ENCODE peak calls at places on chromosomes 3 and 15, in eight cellular contexts. X is brain microvascular endothelial cell; I is heart left ventricle; H is ovary; B is breast epithelium; R is psoas muscle; T is CD4-positive, alpha-beta T cell; Y is iPS DF 6.9. S is an unnamed sample.

GRCh38 chr3:141057951-141058800 is 7.0 kb downstream of the SPSB4 start:
- DNase-seq in T (no peak), R (no peak), H (no peak), X (no peak), B (no peak), Y (no peak), I (no peak), S (no peak)

GRCh38 chr3:468172-468571 is 271.6 kb downstream of the CHL1 start:
- DNase-seq in R (no peak), T (no peak), X (no peak), B (no peak), I (no peak), Y (no peak), H (no peak), S (no peak)

GRCh38 chr3:10335871-10336622 is 15.1 kb upstream of the SEC13 start:
- DNase-seq in B (no peak), X (no peak), H (no peak), T (no peak), I (no peak), Y (no peak), R (no peak), S (no peak)

GRCh38 chr15:75193272-75193671 is 8.4 kb upstream of the C15orf39 start:
- DNase-seq in H (no peak), I (no peak), R (no peak), X (no peak), Y (no peak), B (no peak), T (no peak), S (no peak)

GRCh38 chr3:81910244-81910852 is 148.9 kb upstream of the GBE1 start:
- DNase-seq in R (no peak), B (no peak), I (peak), T (no peak), H (no peak), X (peak), Y (no peak), S (no peak)

GRCh38 chr15:62112616-62113593 is 46.1 kb downstream of the C2CD4A start:
- DNase-seq in X (peak), Y (no peak), I (no peak), B (peak), R (no peak), T (no peak), H (no peak), S (no peak)

GRCh38 chr3:156150434-156151066 is 30.2 kb downstream of the KCNAB1 start:
- DNase-seq in X (peak), R (no peak), H (peak), Y (no peak), I (peak), B (no peak), T (peak), S (no peak)

GRCh38 chr3:178385280-178385952 is 150.8 kb upstream of the KCNMB2 start:
- DNase-seq in X (peak), I (no peak), B (no peak), R (no peak), Y (peak), T (no peak), H (peak), S (peak)

DNA sequence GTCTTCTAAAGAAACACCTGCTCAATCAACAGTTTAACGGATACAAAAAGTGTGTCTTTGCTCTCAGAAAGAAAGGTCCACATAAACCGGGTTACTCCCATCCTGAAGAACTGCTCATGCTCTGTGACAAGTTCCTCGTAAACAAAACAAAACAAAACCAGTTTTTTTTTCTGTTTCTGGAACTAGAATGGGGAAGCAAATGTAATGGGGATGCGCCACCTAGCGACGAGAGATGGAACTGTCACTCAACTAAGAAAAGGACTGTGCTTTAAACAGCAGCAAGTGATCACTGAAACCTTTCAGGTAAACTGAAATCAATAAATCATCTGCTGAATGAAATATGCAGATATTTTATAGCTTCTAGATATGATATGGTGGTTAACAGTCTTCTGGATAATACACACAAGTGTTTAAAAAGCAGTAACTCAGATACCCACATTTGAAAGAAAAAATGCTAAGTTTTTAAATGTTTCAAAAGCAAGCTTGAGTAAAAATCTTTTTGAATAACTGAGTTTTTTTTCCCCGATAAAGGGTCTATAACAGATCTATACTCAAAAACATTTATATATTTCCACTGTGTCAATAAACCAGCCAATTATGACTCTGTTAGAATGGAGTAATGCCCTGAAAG is 10.9 kb downstream of the TM2D3 start:
- DNase-seq in I (peak), R (peak), H (peak), B (peak), X (peak), Y (peak), T (peak), S (peak)
- H3K27ac ChIP-seq in I (peak), R (peak), H (no peak), B (peak), X (no peak), Y (no peak), T (peak), S (no peak)

DNA sequence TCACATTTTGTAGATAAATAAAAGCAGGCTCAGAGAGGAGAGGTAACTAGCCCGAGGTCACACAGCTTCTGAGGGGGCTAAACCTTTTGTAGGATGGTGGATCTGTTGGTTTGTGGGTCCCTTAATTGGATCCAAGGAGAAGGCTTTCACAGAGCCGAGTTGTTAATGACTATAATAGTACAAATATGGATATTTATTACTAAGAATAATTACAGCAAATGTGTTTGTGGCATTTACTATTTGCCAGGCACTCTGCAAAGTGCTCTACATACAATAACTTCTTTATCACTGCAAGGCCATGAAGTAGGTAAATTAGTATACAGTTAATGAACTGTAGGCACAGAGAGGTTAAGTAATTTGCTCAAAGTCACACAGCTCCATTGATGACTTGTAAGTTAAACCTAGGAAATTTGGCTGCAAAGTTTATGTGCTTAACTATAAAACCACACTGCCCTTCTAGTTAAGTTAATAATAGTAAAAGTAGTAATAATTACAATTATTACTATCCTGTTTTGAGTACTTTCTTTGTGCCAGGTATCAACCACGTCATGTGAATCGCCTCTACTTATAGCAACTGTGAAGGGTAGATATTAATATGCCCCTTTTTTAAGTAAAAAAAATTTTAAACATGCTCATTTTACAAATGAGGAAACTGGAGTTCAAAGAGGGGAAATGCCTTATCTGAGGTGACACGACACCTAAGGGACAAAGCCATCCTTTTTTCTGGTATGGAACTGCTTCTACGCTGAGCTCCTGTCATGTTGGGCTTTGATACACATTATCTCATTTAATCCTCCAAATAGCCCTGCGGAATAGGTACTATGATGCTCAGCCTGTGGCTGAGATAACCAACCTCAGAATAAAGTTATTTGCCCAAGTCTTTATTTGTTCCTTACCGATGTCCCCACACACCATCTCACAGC is 8.4 kb downstream of the BHLHE40 start:
- DNase-seq in T (no peak), H (no peak), Y (no peak), R (no peak), I (no peak), X (no peak), B (no peak), S (no peak)
- H3K27ac ChIP-seq in T (no peak), H (peak), Y (no peak), R (peak), I (peak), X (peak), B (peak), S (peak)

GRCh38 chr3:183541235-183541655 is 14.3 kb downstream of the KLHL6 start:
- DNase-seq in R (no peak), B (no peak), Y (no peak), T (no peak), X (no peak), H (no peak), I (no peak), S (no peak)

GRCh38 chr3:183540501-183541234 is 14.8 kb downstream of the KLHL6 start:
- DNase-seq in Y (no peak), R (no peak), H (no peak), X (no peak), T (no peak), B (no peak), I (no peak), S (no peak)

GRCh38 chr3:183539821-183540220 is 15.7 kb downstream of the KLHL6 start:
- DNase-seq in X (no peak), T (no peak), H (no peak), B (no peak), I (no peak), Y (no peak), R (no peak), S (no peak)

GRCh38 chr3:183542355-183542754 is 13.2 kb downstream of the KLHL6 start:
- DNase-seq in B (no peak), I (no peak), T (no peak), H (no peak), Y (no peak), X (no peak), R (no peak), S (no peak)

DNA sequence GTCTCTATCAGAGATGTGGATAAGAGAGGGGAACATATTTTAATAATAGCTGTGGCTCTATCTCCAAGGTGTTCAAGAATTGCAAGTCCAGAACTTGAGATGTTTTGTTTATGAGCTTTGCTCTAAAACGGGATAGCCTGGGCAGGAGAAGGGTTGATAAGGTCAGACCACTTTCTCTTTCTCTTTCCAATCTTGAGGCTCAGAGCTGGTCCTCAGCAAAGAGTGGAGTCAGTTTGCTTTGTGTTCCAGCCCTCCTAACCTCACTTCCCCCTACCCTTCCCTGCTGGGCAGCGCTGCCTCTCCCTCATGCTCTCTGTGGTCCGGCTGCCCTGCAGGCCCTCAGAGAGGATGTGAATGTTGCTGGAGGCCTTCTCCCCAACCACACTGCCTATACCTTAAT is 13.8 kb downstream of the KLHL6 start:
- DNase-seq in H (no peak), B (no peak), R (no peak), Y (no peak), T (no peak), I (no peak), X (no peak), S (no peak)
- H3K27ac ChIP-seq in H (no peak), B (no peak), R (no peak), Y (no peak), T (no peak), I (peak), X (no peak), S (no peak)

DNA sequence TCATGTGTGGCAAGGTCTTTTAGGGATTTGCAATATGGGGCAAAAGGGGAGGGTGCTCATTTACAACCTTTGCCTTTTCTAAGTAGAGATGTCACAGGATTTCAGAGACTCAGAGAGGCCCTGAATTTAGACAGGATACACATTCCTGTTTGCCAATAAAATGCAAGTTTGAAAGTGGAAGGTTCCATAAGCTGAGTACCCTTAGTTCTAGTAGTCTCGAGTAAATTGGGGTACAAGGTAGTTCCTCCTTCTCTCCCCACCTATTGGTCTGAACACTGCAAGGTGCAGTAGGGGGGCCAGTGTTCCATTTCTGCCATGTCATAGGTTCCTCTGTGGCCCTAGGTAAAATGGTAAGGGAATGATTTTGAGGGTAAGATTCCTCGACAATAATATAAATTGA is 5.8 kb downstream of the SOX2 start:
- DNase-seq in Y (no peak), I (no peak), B (no peak), T (no peak), X (no peak), R (no peak), H (no peak), S (no peak)
- H3K27ac ChIP-seq in Y (no peak), I (no peak), B (no peak), T (no peak), X (no peak), R (no peak), H (no peak), S (no peak)

DNA sequence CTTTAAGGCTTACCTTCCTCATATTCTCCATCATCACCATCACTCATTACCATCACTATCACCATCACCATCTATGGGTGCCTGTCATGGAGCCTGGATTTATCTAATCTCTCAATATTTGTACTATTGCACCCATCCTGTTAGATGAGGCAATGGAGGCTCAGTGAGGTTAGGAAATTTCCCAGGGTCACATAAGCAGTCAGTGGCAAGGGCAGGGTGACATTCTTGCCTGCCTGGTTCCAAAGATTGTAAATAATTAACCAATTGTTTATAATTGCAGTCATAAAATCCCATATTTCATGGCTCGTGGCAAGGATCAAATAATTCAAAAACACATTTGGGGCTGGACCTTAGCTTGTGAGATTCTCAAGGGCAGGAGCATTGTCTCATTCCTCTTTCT is 55.2 kb downstream of the MGLL start:
- DNase-seq in X (no peak), Y (no peak), T (no peak), R (no peak), I (no peak), B (no peak), H (no peak), S (no peak)
- H3K27ac ChIP-seq in X (no peak), Y (no peak), T (no peak), R (no peak), I (no peak), B (no peak), H (no peak), S (no peak)

GRCh38 chr3:118972974-118973373 is 61.7 kb downstream of the IGSF11 start:
- DNase-seq in H (no peak), Y (no peak), R (no peak), B (no peak), T (no peak), I (peak), X (no peak), S (no peak)
- H3K27ac ChIP-seq in H (no peak), Y (no peak), R (no peak), B (no peak), T (no peak), I (peak), X (no peak), S (no peak)

GRCh38 chr3:11610700-11611099 is 33.0 kb downstream of the VGLL4 start:
- DNase-seq in H (no peak), Y (no peak), R (no peak), X (no peak), B (no peak), I (no peak), T (no peak), S (no peak)

GRCh38 chr3:11609481-11609880 is 34.2 kb downstream of the VGLL4 start:
- DNase-seq in H (no peak), X (no peak), T (no peak), B (no peak), R (no peak), Y (no peak), I (no peak), S (no peak)

GRCh38 chr3:11607816-11608215 is 35.9 kb downstream of the VGLL4 start:
- DNase-seq in H (no peak), R (no peak), B (no peak), X (peak), Y (no peak), T (no peak), I (no peak), S (no peak)

GRCh38 chr3:11611271-11611893 is 32.3 kb downstream of the VGLL4 start:
- DNase-seq in I (no peak), R (no peak), B (no peak), T (no peak), Y (no peak), X (no peak), H (no peak), S (no peak)

DNA sequence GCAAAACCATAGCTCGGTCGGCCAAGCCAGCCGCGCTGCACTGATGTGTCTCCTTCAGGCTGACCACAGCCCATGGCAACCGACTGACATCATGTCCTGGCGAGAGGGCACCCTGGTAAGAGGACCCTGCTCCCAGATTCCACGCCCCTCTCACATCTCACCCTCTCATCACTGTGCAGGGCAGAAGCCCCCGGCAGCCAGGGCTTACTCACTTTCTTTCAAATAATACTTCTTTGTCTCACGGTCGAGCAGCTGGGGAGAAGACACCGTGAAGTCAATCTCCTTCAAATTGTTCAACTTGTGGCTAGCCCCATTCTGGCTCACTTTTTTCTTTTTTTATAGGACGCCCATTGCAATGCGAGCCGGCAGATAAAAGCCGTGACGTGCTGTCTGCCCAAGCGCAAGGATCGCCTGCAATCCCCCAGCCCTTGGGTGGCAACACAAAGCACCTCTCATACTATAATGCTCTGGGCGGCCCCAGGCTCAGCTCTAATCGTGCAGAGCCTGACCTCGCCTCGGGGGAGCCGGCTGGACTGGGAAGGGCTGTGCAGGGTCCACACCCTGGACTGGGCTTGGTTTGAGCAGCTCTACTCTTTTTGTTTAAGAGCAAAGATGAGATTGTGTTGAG is 33.6 kb downstream of the VGLL4 start:
- DNase-seq in Y (no peak), R (peak), I (no peak), T (no peak), H (peak), B (no peak), X (peak), S (no peak)
- H3K27ac ChIP-seq in Y (no peak), R (peak), I (peak), T (no peak), H (peak), B (peak), X (peak), S (no peak)

S was measured in CD8-positive, alpha-beta T cell.